ENCODE peak calls at places on chromosomes 4 and X, in four cellular contexts. One of them, this sample, is unnamed.

GRCh38 chrX:12971282-12972003 is 3.5 kb upstream of the TMSB4X start:
- DNase-seq in activated CD4-positive, alpha-beta T cell treated with anti-CD3 and anti-CD28 coated beads, Interleukin-2, amount 50 U/mL, for 1 hour: peak; percentile 50
- DNase-seq in GOT3: no peak
- DNase-seq in astrocyte of the cerebellum: no peak
- DNase-seq in this sample: no peak

GRCh38 chrX:135295238-135295943 is 13.9 kb upstream of the ETDC start:
- DNase-seq in activated CD4-positive, alpha-beta T cell treated with anti-CD3 and anti-CD28 coated beads, Interleukin-2, amount 50 U/mL, for 1 hour: peak; percentile 57
- DNase-seq in astrocyte of the cerebellum: peak; percentile 1
- DNase-seq in GOT3: no peak
- DNase-seq in this sample: no peak

GRCh38 chrX:136765957-136766356 is 14.8 kb downstream of the ARHGEF6 start:
- DNase-seq in astrocyte of the cerebellum: no peak
- DNase-seq in activated CD4-positive, alpha-beta T cell treated with anti-CD3 and anti-CD28 coated beads, Interleukin-2, amount 50 U/mL, for 1 hour: no peak
- DNase-seq in GOT3: no peak
- DNase-seq in this sample: no peak

GRCh38 chr4:6324999-6325790 is 55.5 kb downstream of the WFS1 start:
- DNase-seq in astrocyte of the cerebellum: no peak
- DNase-seq in GOT3: no peak
- DNase-seq in activated CD4-positive, alpha-beta T cell treated with anti-CD3 and anti-CD28 coated beads, Interleukin-2, amount 50 U/mL, for 1 hour: no peak
- DNase-seq in this sample: no peak

GRCh38 chr4:73066928-73067327 is 2.6 kb downstream of the COX18 start:
- DNase-seq in GOT3: no peak
- DNase-seq in activated CD4-positive, alpha-beta T cell treated with anti-CD3 and anti-CD28 coated beads, Interleukin-2, amount 50 U/mL, for 1 hour: no peak
- DNase-seq in astrocyte of the cerebellum: no peak
- DNase-seq in this sample: no peak

GRCh38 chr4:96729641-96730040 is 889.7 kb downstream of the PDHA2 start:
- DNase-seq in GOT3: no peak
- DNase-seq in activated CD4-positive, alpha-beta T cell treated with anti-CD3 and anti-CD28 coated beads, Interleukin-2, amount 50 U/mL, for 1 hour: no peak
- DNase-seq in astrocyte of the cerebellum: peak; percentile 64
- DNase-seq in this sample: no peak

GRCh38 chrX:16487620-16488380 is 162.2 kb upstream of the S100G start:
- DNase-seq in astrocyte of the cerebellum: no peak
- DNase-seq in GOT3: no peak
- DNase-seq in activated CD4-positive, alpha-beta T cell treated with anti-CD3 and anti-CD28 coated beads, Interleukin-2, amount 50 U/mL, for 1 hour: no peak
- DNase-seq in this sample: no peak

GRCh38 chrX:11913001-11913400 is 155.0 kb downstream of the MSL3 start:
- DNase-seq in astrocyte of the cerebellum: no peak
- DNase-seq in GOT3: no peak
- DNase-seq in activated CD4-positive, alpha-beta T cell treated with anti-CD3 and anti-CD28 coated beads, Interleukin-2, amount 50 U/mL, for 1 hour: no peak
- DNase-seq in this sample: no peak

GRCh38 chr4:8777320-8778196 is 94.1 kb downstream of the HMX1 start:
- DNase-seq in activated CD4-positive, alpha-beta T cell treated with anti-CD3 and anti-CD28 coated beads, Interleukin-2, amount 50 U/mL, for 1 hour: no peak
- DNase-seq in GOT3: no peak
- DNase-seq in astrocyte of the cerebellum: no peak
- DNase-seq in this sample: no peak

GRCh38 chr4:8652181-8653078 is 59.9 kb downstream of the CPZ start:
- DNase-seq in GOT3: no peak
- DNase-seq in activated CD4-positive, alpha-beta T cell treated with anti-CD3 and anti-CD28 coated beads, Interleukin-2, amount 50 U/mL, for 1 hour: no peak
- DNase-seq in astrocyte of the cerebellum: no peak
- DNase-seq in this sample: no peak

GRCh38 chrX:74118503-74118902 is 185.5 kb upstream of the ZCCHC13 start:
- DNase-seq in astrocyte of the cerebellum: no peak
- DNase-seq in activated CD4-positive, alpha-beta T cell treated with anti-CD3 and anti-CD28 coated beads, Interleukin-2, amount 50 U/mL, for 1 hour: no peak
- DNase-seq in GOT3: no peak
- DNase-seq in this sample: peak; percentile 47

GRCh38 chrX:28847423-28847822 is 260.2 kb downstream of the IL1RAPL1 start:
- DNase-seq in activated CD4-positive, alpha-beta T cell treated with anti-CD3 and anti-CD28 coated beads, Interleukin-2, amount 50 U/mL, for 1 hour: no peak
- DNase-seq in GOT3: no peak
- DNase-seq in astrocyte of the cerebellum: no peak
- DNase-seq in this sample: no peak

GRCh38 chr4:16616981-16617380 is 281.5 kb downstream of the LDB2 start:
- DNase-seq in GOT3: no peak
- DNase-seq in astrocyte of the cerebellum: no peak
- DNase-seq in activated CD4-positive, alpha-beta T cell treated with anti-CD3 and anti-CD28 coated beads, Interleukin-2, amount 50 U/mL, for 1 hour: no peak
- DNase-seq in this sample: no peak

GRCh38 chr4:181509073-181509472 is 734.1 kb upstream of the TENM3 start:
- DNase-seq in GOT3: no peak
- DNase-seq in astrocyte of the cerebellum: no peak
- DNase-seq in activated CD4-positive, alpha-beta T cell treated with anti-CD3 and anti-CD28 coated beads, Interleukin-2, amount 50 U/mL, for 1 hour: no peak
- DNase-seq in this sample: no peak

GRCh38 chr4:144591401-144591800 is 54.6 kb upstream of the HHIP start:
- DNase-seq in activated CD4-positive, alpha-beta T cell treated with anti-CD3 and anti-CD28 coated beads, Interleukin-2, amount 50 U/mL, for 1 hour: no peak
- DNase-seq in astrocyte of the cerebellum: peak; percentile 63
- DNase-seq in GOT3: no peak
- DNase-seq in this sample: no peak

GRCh38 chr4:155085843-155086530 is 122.4 kb upstream of the NPY2R start:
- DNase-seq in astrocyte of the cerebellum: peak; percentile 29
- DNase-seq in activated CD4-positive, alpha-beta T cell treated with anti-CD3 and anti-CD28 coated beads, Interleukin-2, amount 50 U/mL, for 1 hour: no peak
- DNase-seq in GOT3: no peak
- DNase-seq in this sample: no peak

GRCh38 chr4:167171928-167172327 is 62.4 kb downstream of the SPOCK3 start:
- DNase-seq in activated CD4-positive, alpha-beta T cell treated with anti-CD3 and anti-CD28 coated beads, Interleukin-2, amount 50 U/mL, for 1 hour: no peak
- DNase-seq in GOT3: no peak
- DNase-seq in astrocyte of the cerebellum: no peak
- DNase-seq in this sample: no peak

GRCh38 chrX:107826286-107827136 is 845 bp downstream of the MID2 start:
- DNase-seq in activated CD4-positive, alpha-beta T cell treated with anti-CD3 and anti-CD28 coated beads, Interleukin-2, amount 50 U/mL, for 1 hour: peak; percentile 38
- DNase-seq in astrocyte of the cerebellum: no peak
- DNase-seq in GOT3: no peak
- DNase-seq in this sample: no peak

GRCh38 chr4:55393461-55394320 is 2.1 kb upstream of the TMEM165 start:
- DNase-seq in astrocyte of the cerebellum: no peak
- DNase-seq in activated CD4-positive, alpha-beta T cell treated with anti-CD3 and anti-CD28 coated beads, Interleukin-2, amount 50 U/mL, for 1 hour: no peak
- DNase-seq in GOT3: no peak
- DNase-seq in this sample: no peak

GRCh38 chr4:54065282-54066087 is 1.1 kb upstream of the CHIC2 start:
- DNase-seq in activated CD4-positive, alpha-beta T cell treated with anti-CD3 and anti-CD28 coated beads, Interleukin-2, amount 50 U/mL, for 1 hour: no peak
- DNase-seq in astrocyte of the cerebellum: no peak
- DNase-seq in GOT3: no peak
- DNase-seq in this sample: no peak

GRCh38 chr4:39976141-39976944 is 1.4 kb downstream of the PDS5A start:
- DNase-seq in astrocyte of the cerebellum: peak; percentile 57
- DNase-seq in activated CD4-positive, alpha-beta T cell treated with anti-CD3 and anti-CD28 coated beads, Interleukin-2, amount 50 U/mL, for 1 hour: peak; percentile 62
- DNase-seq in GOT3: peak; percentile 36
- DNase-seq in this sample: peak; percentile 85

GRCh38 chrX:45852884-45853283 is 652.2 kb upstream of the DIPK2B start:
- DNase-seq in activated CD4-positive, alpha-beta T cell treated with anti-CD3 and anti-CD28 coated beads, Interleukin-2, amount 50 U/mL, for 1 hour: no peak
- DNase-seq in GOT3: no peak
- DNase-seq in astrocyte of the cerebellum: no peak
- DNase-seq in this sample: no peak

GRCh38 chr4:1604181-1604705 is 79.9 kb downstream of the FAM53A start:
- DNase-seq in astrocyte of the cerebellum: no peak
- DNase-seq in activated CD4-positive, alpha-beta T cell treated with anti-CD3 and anti-CD28 coated beads, Interleukin-2, amount 50 U/mL, for 1 hour: no peak
- DNase-seq in GOT3: no peak
- DNase-seq in this sample: no peak

GRCh38 chr4:8760561-8760960 is 111.1 kb downstream of the HMX1 start:
- DNase-seq in activated CD4-positive, alpha-beta T cell treated with anti-CD3 and anti-CD28 coated beads, Interleukin-2, amount 50 U/mL, for 1 hour: no peak
- DNase-seq in GOT3: no peak
- DNase-seq in astrocyte of the cerebellum: no peak
- DNase-seq in this sample: no peak

GRCh38 chr4:125317526-125317880 is 2.7 kb downstream of the FAT4 start:
- DNase-seq in activated CD4-positive, alpha-beta T cell treated with anti-CD3 and anti-CD28 coated beads, Interleukin-2, amount 50 U/mL, for 1 hour: no peak
- DNase-seq in GOT3: no peak
- DNase-seq in astrocyte of the cerebellum: no peak
- DNase-seq in this sample: no peak

GRCh38 chrX:119145241-119145653 is 17.6 kb upstream of the KIAA1210 start:
- DNase-seq in activated CD4-positive, alpha-beta T cell treated with anti-CD3 and anti-CD28 coated beads, Interleukin-2, amount 50 U/mL, for 1 hour: no peak
- DNase-seq in astrocyte of the cerebellum: no peak
- DNase-seq in GOT3: no peak
- DNase-seq in this sample: no peak

GRCh38 chr4:15002659-15003440 is 569 bp downstream of the CPEB2 start:
- DNase-seq in astrocyte of the cerebellum: peak; percentile 55
- DNase-seq in GOT3: peak; percentile 55
- DNase-seq in activated CD4-positive, alpha-beta T cell treated with anti-CD3 and anti-CD28 coated beads, Interleukin-2, amount 50 U/mL, for 1 hour: peak; percentile 83
- DNase-seq in this sample: peak; percentile 88

GRCh38 chr4:1369484-1370079 is 22.6 kb downstream of the UVSSA start:
- DNase-seq in activated CD4-positive, alpha-beta T cell treated with anti-CD3 and anti-CD28 coated beads, Interleukin-2, amount 50 U/mL, for 1 hour: no peak
- DNase-seq in GOT3: no peak
- DNase-seq in astrocyte of the cerebellum: no peak
- DNase-seq in this sample: no peak

GRCh38 chr4:37762294-37763163 is 64.0 kb upstream of the PGM2 start:
- DNase-seq in astrocyte of the cerebellum: no peak
- DNase-seq in activated CD4-positive, alpha-beta T cell treated with anti-CD3 and anti-CD28 coated beads, Interleukin-2, amount 50 U/mL, for 1 hour: no peak
- DNase-seq in GOT3: no peak
- DNase-seq in this sample: no peak

GRCh38 chr4:21454196-21454595 is 494.4 kb downstream of the KCNIP4 start:
- DNase-seq in activated CD4-positive, alpha-beta T cell treated with anti-CD3 and anti-CD28 coated beads, Interleukin-2, amount 50 U/mL, for 1 hour: no peak
- DNase-seq in GOT3: no peak
- DNase-seq in astrocyte of the cerebellum: no peak
- DNase-seq in this sample: no peak

GRCh38 chr4:3323071-3323481 is 30.3 kb downstream of the RGS12 start:
- DNase-seq in astrocyte of the cerebellum: no peak
- DNase-seq in GOT3: no peak
- DNase-seq in activated CD4-positive, alpha-beta T cell treated with anti-CD3 and anti-CD28 coated beads, Interleukin-2, amount 50 U/mL, for 1 hour: no peak
- DNase-seq in this sample: no peak

GRCh38 chr4:65083076-65083475 is 587.2 kb downstream of the EPHA5 start:
- DNase-seq in activated CD4-positive, alpha-beta T cell treated with anti-CD3 and anti-CD28 coated beads, Interleukin-2, amount 50 U/mL, for 1 hour: no peak
- DNase-seq in GOT3: no peak
- DNase-seq in astrocyte of the cerebellum: no peak
- DNase-seq in this sample: no peak

GRCh38 chrX:70332600-70332999 is 42.7 kb downstream of the KIF4A start:
- DNase-seq in astrocyte of the cerebellum: no peak
- DNase-seq in GOT3: no peak
- DNase-seq in activated CD4-positive, alpha-beta T cell treated with anti-CD3 and anti-CD28 coated beads, Interleukin-2, amount 50 U/mL, for 1 hour: no peak
- DNase-seq in this sample: no peak

GRCh38 chr4:26235500-26235899 is 85.3 kb upstream of the RBPJ start:
- DNase-seq in activated CD4-positive, alpha-beta T cell treated with anti-CD3 and anti-CD28 coated beads, Interleukin-2, amount 50 U/mL, for 1 hour: no peak
- DNase-seq in GOT3: peak; percentile 2
- DNase-seq in astrocyte of the cerebellum: no peak
- DNase-seq in this sample: peak; percentile 72